ENCODE peak calls at places on chromosomes 1 and 21, in four cellular contexts. One of them, this sample, is unnamed.

GRCh38 chr1:155272466-155273133 is 704 bp downstream of the CLK2 start:
- DNase-seq in HTR-8/SVneo: peak
- DNase-seq in ecto neural progenitor cell: no peak
- DNase-seq in activated CD4-positive, alpha-beta T cell treated with anti-CD3 and anti-CD28 coated beads, Interleukin-2, amount 50 U/mL, for 1 hour: no peak
- DNase-seq in this sample: peak

GRCh38 chr1:36187800-36188593 is 32.0 kb downstream of the MAP7D1 start:
- DNase-seq in HTR-8/SVneo: peak
- DNase-seq in ecto neural progenitor cell: peak
- DNase-seq in activated CD4-positive, alpha-beta T cell treated with anti-CD3 and anti-CD28 coated beads, Interleukin-2, amount 50 U/mL, for 1 hour: peak
- DNase-seq in this sample: peak

GRCh38 chr1:99756598-99756997 is 9.8 kb downstream of the FRRS1 start:
- DNase-seq in HTR-8/SVneo: no peak
- DNase-seq in ecto neural progenitor cell: no peak
- DNase-seq in activated CD4-positive, alpha-beta T cell treated with anti-CD3 and anti-CD28 coated beads, Interleukin-2, amount 50 U/mL, for 1 hour: no peak
- DNase-seq in this sample: peak

GRCh38 chr21:46171585-46171984 is 12.7 kb downstream of the SPATC1L start:
- DNase-seq in HTR-8/SVneo: no peak
- DNase-seq in ecto neural progenitor cell: no peak
- DNase-seq in activated CD4-positive, alpha-beta T cell treated with anti-CD3 and anti-CD28 coated beads, Interleukin-2, amount 50 U/mL, for 1 hour: no peak
- DNase-seq in this sample: no peak

GRCh38 chr1:182259229-182259872 is 132.2 kb downstream of the GLUL start:
- DNase-seq in HTR-8/SVneo: no peak
- DNase-seq in ecto neural progenitor cell: no peak
- DNase-seq in activated CD4-positive, alpha-beta T cell treated with anti-CD3 and anti-CD28 coated beads, Interleukin-2, amount 50 U/mL, for 1 hour: peak
- DNase-seq in this sample: no peak

GRCh38 chr1:106398391-106398790 is 658.1 kb upstream of the PRMT6 start:
- DNase-seq in HTR-8/SVneo: no peak
- DNase-seq in ecto neural progenitor cell: no peak
- DNase-seq in activated CD4-positive, alpha-beta T cell treated with anti-CD3 and anti-CD28 coated beads, Interleukin-2, amount 50 U/mL, for 1 hour: no peak
- DNase-seq in this sample: no peak

GRCh38 chr1:8889925-8890785 is 11.7 kb upstream of the ENO1 start:
- DNase-seq in HTR-8/SVneo: no peak
- DNase-seq in ecto neural progenitor cell: no peak
- DNase-seq in activated CD4-positive, alpha-beta T cell treated with anti-CD3 and anti-CD28 coated beads, Interleukin-2, amount 50 U/mL, for 1 hour: no peak
- DNase-seq in this sample: peak

GRCh38 chr1:21909286-21909759 is 27.8 kb downstream of the HSPG2 start:
- DNase-seq in HTR-8/SVneo: no peak
- DNase-seq in ecto neural progenitor cell: no peak
- DNase-seq in activated CD4-positive, alpha-beta T cell treated with anti-CD3 and anti-CD28 coated beads, Interleukin-2, amount 50 U/mL, for 1 hour: no peak
- DNase-seq in this sample: peak

GRCh38 chr1:98870959-98871903 is 133.4 kb downstream of the PLPPR5 start:
- DNase-seq in HTR-8/SVneo: no peak
- DNase-seq in ecto neural progenitor cell: no peak
- DNase-seq in activated CD4-positive, alpha-beta T cell treated with anti-CD3 and anti-CD28 coated beads, Interleukin-2, amount 50 U/mL, for 1 hour: peak
- DNase-seq in this sample: no peak

GRCh38 chr1:181314010-181314409 is 169.3 kb upstream of the CACNA1E start:
- DNase-seq in HTR-8/SVneo: no peak
- DNase-seq in ecto neural progenitor cell: no peak
- DNase-seq in activated CD4-positive, alpha-beta T cell treated with anti-CD3 and anti-CD28 coated beads, Interleukin-2, amount 50 U/mL, for 1 hour: no peak
- DNase-seq in this sample: no peak

GRCh38 chr21:45069085-45069484 is 5.3 kb upstream of the ADARB1 start:
- DNase-seq in HTR-8/SVneo: no peak
- DNase-seq in ecto neural progenitor cell: no peak
- DNase-seq in activated CD4-positive, alpha-beta T cell treated with anti-CD3 and anti-CD28 coated beads, Interleukin-2, amount 50 U/mL, for 1 hour: no peak
- DNase-seq in this sample: no peak

GRCh38 chr1:113321761-113322387 is 68.4 kb upstream of the MAGI3 start:
- DNase-seq in HTR-8/SVneo: no peak
- DNase-seq in ecto neural progenitor cell: no peak
- DNase-seq in activated CD4-positive, alpha-beta T cell treated with anti-CD3 and anti-CD28 coated beads, Interleukin-2, amount 50 U/mL, for 1 hour: no peak
- DNase-seq in this sample: no peak

GRCh38 chr1:29454616-29455380 is 218.5 kb downstream of the PTPRU start:
- DNase-seq in HTR-8/SVneo: no peak
- DNase-seq in ecto neural progenitor cell: no peak
- DNase-seq in activated CD4-positive, alpha-beta T cell treated with anti-CD3 and anti-CD28 coated beads, Interleukin-2, amount 50 U/mL, for 1 hour: no peak
- DNase-seq in this sample: no peak

GRCh38 chr1:37036667-37037053 is 2.3 kb upstream of the GRIK3 start:
- DNase-seq in HTR-8/SVneo: no peak
- DNase-seq in ecto neural progenitor cell: peak
- DNase-seq in activated CD4-positive, alpha-beta T cell treated with anti-CD3 and anti-CD28 coated beads, Interleukin-2, amount 50 U/mL, for 1 hour: no peak
- DNase-seq in this sample: no peak

GRCh38 chr1:115837386-115837761 is 3.6 kb downstream of the NHLH2 start:
- DNase-seq in HTR-8/SVneo: no peak
- DNase-seq in ecto neural progenitor cell: no peak
- DNase-seq in activated CD4-positive, alpha-beta T cell treated with anti-CD3 and anti-CD28 coated beads, Interleukin-2, amount 50 U/mL, for 1 hour: no peak
- DNase-seq in this sample: no peak

GRCh38 chr1:212782422-212783154 is 9.0 kb downstream of the NSL1 start:
- DNase-seq in HTR-8/SVneo: peak
- DNase-seq in ecto neural progenitor cell: no peak
- DNase-seq in activated CD4-positive, alpha-beta T cell treated with anti-CD3 and anti-CD28 coated beads, Interleukin-2, amount 50 U/mL, for 1 hour: no peak
- DNase-seq in this sample: peak

GRCh38 chr1:234863596-234863995 is 253.6 kb upstream of the IRF2BP2 start:
- DNase-seq in HTR-8/SVneo: no peak
- DNase-seq in ecto neural progenitor cell: no peak
- DNase-seq in activated CD4-positive, alpha-beta T cell treated with anti-CD3 and anti-CD28 coated beads, Interleukin-2, amount 50 U/mL, for 1 hour: no peak
- DNase-seq in this sample: peak

GRCh38 chr21:39681845-39682244 is 63.1 kb upstream of the IGSF5 start:
- DNase-seq in HTR-8/SVneo: no peak
- DNase-seq in ecto neural progenitor cell: no peak
- DNase-seq in activated CD4-positive, alpha-beta T cell treated with anti-CD3 and anti-CD28 coated beads, Interleukin-2, amount 50 U/mL, for 1 hour: no peak
- DNase-seq in this sample: peak

GRCh38 chr1:87814573-87814972 is 485.9 kb downstream of the LMO4 start:
- DNase-seq in HTR-8/SVneo: no peak
- DNase-seq in ecto neural progenitor cell: no peak
- DNase-seq in activated CD4-positive, alpha-beta T cell treated with anti-CD3 and anti-CD28 coated beads, Interleukin-2, amount 50 U/mL, for 1 hour: no peak
- DNase-seq in this sample: no peak

GRCh38 chr1:202084791-202085681 is 37.7 kb upstream of the GPR37L1 start:
- DNase-seq in HTR-8/SVneo: no peak
- DNase-seq in ecto neural progenitor cell: no peak
- DNase-seq in activated CD4-positive, alpha-beta T cell treated with anti-CD3 and anti-CD28 coated beads, Interleukin-2, amount 50 U/mL, for 1 hour: no peak
- DNase-seq in this sample: no peak

GRCh38 chr1:152397474-152397873 is 16.6 kb downstream of the CRNN start:
- DNase-seq in HTR-8/SVneo: no peak
- DNase-seq in ecto neural progenitor cell: no peak
- DNase-seq in activated CD4-positive, alpha-beta T cell treated with anti-CD3 and anti-CD28 coated beads, Interleukin-2, amount 50 U/mL, for 1 hour: no peak
- DNase-seq in this sample: no peak

GRCh38 chr1:198937231-198938031 is 298.6 kb downstream of the PTPRC start:
- DNase-seq in HTR-8/SVneo: peak
- DNase-seq in ecto neural progenitor cell: no peak
- DNase-seq in activated CD4-positive, alpha-beta T cell treated with anti-CD3 and anti-CD28 coated beads, Interleukin-2, amount 50 U/mL, for 1 hour: no peak
- DNase-seq in this sample: peak